ENCODE peak calls at places on chromosomes 1 and 21, in six cellular contexts. V is H1, U is IMR-90, C is mesendoderm, J is mesenchymal stem cell, P is trophoblast cell. D is an unnamed sample. For H3K36me3, the result is how much of the 10 kb centered on the place peaks cover.

GRCh38 chr1:204075116-204075636 is 2.3 kb downstream of the SOX13 start:
- DNase-seq in V (no peak), U (no peak), C (peak), J (peak), P (peak), D (no peak)

GRCh38 chr1:117209094-117209493 is 1.6 kb downstream of the VTCN1 start:
- DNase-seq in V (no peak), U (no peak), C (no peak), J (no peak), P (peak), D (no peak)

GRCh38 chr1:101953623-101954022 is 43.1 kb downstream of the OLFM3 start:
- DNase-seq in V (no peak), U (no peak), C (no peak), J (no peak), P (no peak), D (no peak)

GRCh38 chr1:65881070-65881594 is 88.4 kb downstream of the PDE4B start:
- DNase-seq in V (no peak), U (peak), C (peak), J (no peak), P (no peak), D (no peak)

GRCh38 chr21:46643379-46644177 is 8.1 kb downstream of the PRMT2 start:
- DNase-seq in V (no peak), U (no peak), C (no peak), J (no peak), P (no peak), D (no peak)

GRCh38 chr1:170445096-170445495 is 86.9 kb upstream of the GORAB start:
- DNase-seq in V (no peak), U (peak), C (no peak), J (peak), P (peak), D (no peak)

GRCh38 chr1:165162671-165163241 is 193.8 kb downstream of the LMX1A start:
- DNase-seq in V (no peak), U (no peak), C (peak), J (no peak), P (peak), D (no peak)

GRCh38 chr1:2110738-2111673 is 60.8 kb downstream of the PRKCZ start:
- DNase-seq in V (no peak), U (no peak), C (no peak), J (no peak), P (no peak), D (no peak)

GRCh38 chr21:42031816-42032215 is 21.7 kb upstream of the ZBTB21 start:
- DNase-seq in V (no peak), U (no peak), C (no peak), J (no peak), P (no peak), D (no peak)

GRCh38 chr1:11930571-11931445 is 3.7 kb upstream of the PLOD1 start:
- DNase-seq in V (no peak), U (peak), C (peak), J (no peak), P (peak), D (no peak)

GRCh38 chr1:5765997-5766913 is 226.0 kb downstream of the NPHP4 start:
- DNase-seq in V (no peak), U (no peak), C (no peak), J (no peak), P (no peak), D (no peak)

GRCh38 chr1:62240651-62241050 is 46.0 kb downstream of the L1TD1 start:
- DNase-seq in V (no peak), U (no peak), C (no peak), J (peak), P (no peak), D (no peak)

GRCh38 chr1:52469108-52469507 is 64.7 kb downstream of the PRPF38A start:
- DNase-seq in V (no peak), U (no peak), C (no peak), J (no peak), P (no peak), D (no peak)

GRCh38 chr1:227764019-227764391 is 28.8 kb downstream of the SNAP47 start:
- DNase-seq in V (peak), U (peak), C (peak), J (peak), P (peak), D (no peak)

GRCh38 chr21:45213392-45213791 is 74.3 kb downstream of the POFUT2 start:
- DNase-seq in V (no peak), U (no peak), C (no peak), J (no peak), P (no peak), D (no peak)

GRCh38 chr1:206460846-206461426 is 9.3 kb upstream of the IKBKE start:
- DNase-seq in V (no peak), U (no peak), C (no peak), J (no peak), P (no peak), D (no peak)

GRCh38 chr1:201517631-201518030 is 10.7 kb upstream of the CSRP1 start:
- DNase-seq in V (no peak), U (no peak), C (peak), J (no peak), P (peak), D (no peak)

GRCh38 chr21:28148400-28149064 is 844.1 kb downstream of the LTN1 start:
- DNase-seq in V (no peak), U (peak), C (no peak), J (peak), P (no peak), D (no peak)

GRCh38 chr21:32457360-32457840 is 44.9 kb downstream of the EVA1C start:
- DNase-seq in V (no peak), U (peak), C (no peak), J (no peak), P (no peak), D (no peak)

GRCh38 chr1:47409311-47410085 is 6.6 kb upstream of the FOXE3 start:
- DNase-seq in V (no peak), U (peak), C (peak), J (no peak), P (peak), D (no peak)

GRCh38 chr1:226100436-226101347 is 38.2 kb downstream of the H3-3A start:
- DNase-seq in V (no peak), U (peak), C (no peak), J (peak), P (peak), D (no peak)

GRCh38 chr1:44333373-44333772 is 21.7 kb downstream of the ERI3 start:
- DNase-seq in V (no peak), U (no peak), C (no peak), J (no peak), P (no peak), D (no peak)

GRCh38 chr1:4805987-4806386 is 151.6 kb downstream of the AJAP1 start:
- DNase-seq in V (no peak), U (no peak), C (peak), J (no peak), P (peak), D (no peak)

GRCh38 chr1:111063595-111063994 is 76.3 kb downstream of the DRAM2 start:
- DNase-seq in V (no peak), U (no peak), C (no peak), J (no peak), P (no peak), D (no peak)

GRCh38 chr1:246117066-246117791 is 389.9 kb downstream of the SMYD3 start:
- DNase-seq in V (no peak), U (peak), C (peak), J (peak), P (peak), D (no peak)

GRCh38 chr1:199982606-199983005 is 44.9 kb upstream of the NR5A2 start:
- DNase-seq in V (no peak), U (no peak), C (no peak), J (no peak), P (no peak), D (no peak)

GRCh38 chr1:79929356-79929755 is 922.8 kb upstream of the ADGRL4 start:
- DNase-seq in V (no peak), U (peak), C (no peak), J (no peak), P (no peak), D (no peak)

GRCh38 chr1:117077267-117077666 is 17.1 kb downstream of the TTF2 start:
- DNase-seq in V (no peak), U (peak), C (no peak), J (peak), P (peak), D (no peak)

GRCh38 chr1:202009326-202010031 is 908 bp upstream of the ELF3 start:
- DNase-seq in V (peak), U (peak), C (peak), J (peak), P (peak), D (peak)

GRCh38 chr1:202586018-202586821 is 124.0 kb downstream of the SYT2 start:
- DNase-seq in V (no peak), U (peak), C (peak), J (peak), P (peak), D (no peak)

GRCh38 chr1:246595146-246595545 is 28.9 kb downstream of the CNST start:
- DNase-seq in V (no peak), U (no peak), C (no peak), J (no peak), P (no peak), D (no peak)

GRCh38 chr1:163265547-163265946 is 56.2 kb upstream of the NUF2 start:
- DNase-seq in V (no peak), U (no peak), C (no peak), J (no peak), P (no peak), D (no peak)

GRCh38 chr1:14996133-14997050 is 157.2 kb upstream of the TMEM51 start:
- DNase-seq in V (no peak), U (peak), C (peak), J (peak), P (peak), D (peak)

GRCh38 chr21:27190601-27191000 is 223.7 kb upstream of the ADAMTS5 start:
- DNase-seq in V (no peak), U (peak), C (no peak), J (no peak), P (no peak), D (no peak)

GRCh38 chr1:44030606-44031050 is 634 bp downstream of the SLC6A9 start:
- DNase-seq in V (no peak), U (peak), C (peak), J (peak), P (peak), D (peak)

GRCh38 chr1:185864889-185865288 is 130.7 kb downstream of the HMCN1 start:
- DNase-seq in V (no peak), U (peak), C (no peak), J (peak), P (peak), D (no peak)

GRCh38 chr1:114718661-114719423 is 2.3 kb upstream of the NRAS start:
- DNase-seq in V (no peak), U (peak), C (no peak), J (peak), P (peak), D (no peak)

GRCh38 chr1:17290553-17290952 is 17.4 kb upstream of the PADI4 start:
- DNase-seq in V (no peak), U (no peak), C (no peak), J (no peak), P (no peak), D (no peak)

GRCh38 chr1:29186252-29186651 is 4.6 kb upstream of the SRSF4 start:
- DNase-seq in V (no peak), U (peak), C (no peak), J (peak), P (peak), D (no peak)
- H2BK5ac ChIP-seq in V (peak), U (peak), C (no peak), J (no peak), P (peak), D (no peak)

GRCh38 chr1:51414811-51415210 is 84.4 kb upstream of the TTC39A start:
- DNase-seq in V (no peak), U (no peak), C (no peak), J (no peak), P (no peak), D (no peak)

GRCh38 chr1:51416910-51417309 is 86.5 kb upstream of the TTC39A start:
- DNase-seq in V (no peak), U (no peak), C (no peak), J (no peak), P (no peak), D (no peak)

GRCh38 chr1:51418384-51418959 is 88.1 kb upstream of the TTC39A start:
- DNase-seq in V (no peak), U (no peak), C (no peak), J (no peak), P (peak), D (no peak)

GRCh38 chr1:51417496-51418383 is 87.4 kb upstream of the TTC39A start:
- DNase-seq in V (no peak), U (peak), C (peak), J (peak), P (peak), D (no peak)

GRCh38 chr1:51415963-51416362 is 85.6 kb upstream of the TTC39A start:
- DNase-seq in V (no peak), U (no peak), C (no peak), J (no peak), P (no peak), D (no peak)
- H3K23ac ChIP-seq in V (no peak), U (peak), C (no peak), J (no peak), P (no peak), D (no peak)

GRCh38 chr1:41033272-41033671 is 11.7 kb upstream of the SLFNL1 start:
- DNase-seq in V (no peak), U (no peak), C (no peak), J (no peak), P (no peak), D (no peak)
- H3K36me3 ChIP-seq in V (under half), U (under half), C (under half), J (half or more), P (under half), D (half or more)

DNA sequence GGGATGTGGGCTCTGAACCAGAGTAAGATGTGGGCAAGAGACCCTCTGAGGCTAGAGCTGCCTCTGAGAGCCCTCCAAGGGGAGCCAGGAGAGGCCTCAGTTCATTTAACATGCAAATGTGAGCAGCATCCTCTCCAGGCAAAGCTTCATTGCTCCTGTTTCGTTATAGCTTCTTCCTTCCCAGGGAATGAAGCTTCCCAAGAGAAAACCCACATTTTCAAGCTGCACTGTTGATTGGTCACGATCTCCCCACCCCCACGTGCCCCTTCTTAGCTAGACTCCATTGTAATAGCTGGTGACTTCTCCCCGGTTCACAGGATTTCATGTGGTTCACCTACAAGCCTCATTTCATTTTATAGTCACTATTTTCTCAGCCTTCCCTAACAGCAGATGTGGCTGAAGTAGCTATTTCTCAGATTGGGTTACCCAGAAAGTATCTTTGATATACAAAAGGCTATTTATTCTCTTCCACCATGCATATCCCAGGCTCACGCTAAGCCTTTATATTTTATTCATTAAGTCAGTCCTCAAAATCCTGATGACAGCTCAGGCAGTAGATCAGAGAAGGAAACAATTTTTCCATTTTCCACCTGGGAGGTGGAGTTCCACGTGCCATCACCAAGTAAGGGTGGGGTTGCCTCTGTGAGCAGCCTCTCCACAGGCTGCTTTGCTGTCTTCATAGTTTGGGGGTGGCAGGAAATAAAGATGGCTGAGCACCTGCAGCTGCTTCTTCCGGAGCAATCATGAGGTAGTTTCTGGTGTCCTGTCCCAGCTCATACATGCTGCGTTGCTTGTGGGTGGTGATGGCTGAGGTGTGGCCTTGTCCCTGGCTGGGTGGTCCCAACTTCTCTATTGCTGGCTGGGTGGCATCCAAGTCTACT is 178.3 kb upstream of the RAB4A start:
- DNase-seq in V (no peak), U (no peak), C (peak), J (no peak), P (no peak), D (no peak)
- H2BK5ac ChIP-seq in V (peak), U (no peak), C (peak), J (no peak), P (peak), D (no peak)

D was measured in neuronal stem cell.